ENCODE peak calls at places on chromosomes 12 and 14, in nine cellular contexts. One of them, this sample, is unnamed.

GRCh38 chr12:11693626-11694025 is 44.2 kb downstream of the ETV6 start:
- DNase-seq in fibroblast of pulmonary artery: no peak
- DNase-seq in IMR-90: no peak
- DNase-seq in mesothelial cell of epicardium: no peak
- DNase-seq in HepG2: no peak
- DNase-seq in astrocyte of the cerebellum: no peak
- DNase-seq in dorsolateral prefrontal cortex: no peak
- DNase-seq in A549: no peak
- DNase-seq in AG09319: no peak
- DNase-seq in this sample: no peak

GRCh38 chr12:50750366-50750765 is 13.5 kb upstream of the ATF1 start:
- DNase-seq in HepG2: peak
- DNase-seq in fibroblast of pulmonary artery: no peak
- DNase-seq in A549: no peak
- DNase-seq in AG09319: no peak
- DNase-seq in IMR-90: no peak
- DNase-seq in astrocyte of the cerebellum: no peak
- DNase-seq in dorsolateral prefrontal cortex: no peak
- DNase-seq in mesothelial cell of epicardium: no peak
- DNase-seq in this sample: no peak

GRCh38 chr14:58395815-58396626 is at the start of gene TOMM20L:
- DNase-seq in A549: peak
- DNase-seq in dorsolateral prefrontal cortex: no peak
- DNase-seq in AG09319: peak
- DNase-seq in IMR-90: peak
- DNase-seq in fibroblast of pulmonary artery: peak
- DNase-seq in mesothelial cell of epicardium: peak
- DNase-seq in HepG2: peak
- DNase-seq in astrocyte of the cerebellum: peak
- DNase-seq in this sample: peak

GRCh38 chr12:54463034-54463433 is 10.4 kb downstream of the GTSF1 start:
- DNase-seq in fibroblast of pulmonary artery: peak
- DNase-seq in mesothelial cell of epicardium: no peak
- DNase-seq in HepG2: no peak
- DNase-seq in astrocyte of the cerebellum: peak
- DNase-seq in A549: no peak
- DNase-seq in IMR-90: peak
- DNase-seq in AG09319: peak
- DNase-seq in dorsolateral prefrontal cortex: no peak
- DNase-seq in this sample: peak

GRCh38 chr12:54304187-54304810 is 3.5 kb upstream of the NFE2 start:
- DNase-seq in astrocyte of the cerebellum: no peak
- DNase-seq in IMR-90: no peak
- DNase-seq in A549: no peak
- DNase-seq in HepG2: peak
- DNase-seq in AG09319: no peak
- DNase-seq in dorsolateral prefrontal cortex: no peak
- DNase-seq in mesothelial cell of epicardium: no peak
- DNase-seq in fibroblast of pulmonary artery: peak
- DNase-seq in this sample: no peak

GRCh38 chr12:110229409-110229808 is 51.6 kb upstream of the ATP2A2 start:
- DNase-seq in astrocyte of the cerebellum: no peak
- DNase-seq in A549: no peak
- DNase-seq in AG09319: no peak
- DNase-seq in fibroblast of pulmonary artery: no peak
- DNase-seq in IMR-90: no peak
- DNase-seq in mesothelial cell of epicardium: no peak
- DNase-seq in HepG2: no peak
- DNase-seq in dorsolateral prefrontal cortex: no peak
- DNase-seq in this sample: no peak

GRCh38 chr12:68428724-68429580 is 96.8 kb upstream of the MDM1 start:
- DNase-seq in HepG2: peak
- DNase-seq in AG09319: no peak
- DNase-seq in fibroblast of pulmonary artery: peak
- DNase-seq in dorsolateral prefrontal cortex: no peak
- DNase-seq in astrocyte of the cerebellum: no peak
- DNase-seq in A549: no peak
- DNase-seq in IMR-90: peak
- DNase-seq in mesothelial cell of epicardium: no peak
- DNase-seq in this sample: no peak

GRCh38 chr14:67492538-67492937 is 4.0 kb upstream of the TMEM229B start:
- DNase-seq in dorsolateral prefrontal cortex: no peak
- DNase-seq in AG09319: no peak
- DNase-seq in A549: no peak
- DNase-seq in IMR-90: no peak
- DNase-seq in astrocyte of the cerebellum: no peak
- DNase-seq in HepG2: no peak
- DNase-seq in mesothelial cell of epicardium: no peak
- DNase-seq in fibroblast of pulmonary artery: no peak
- DNase-seq in this sample: no peak

GRCh38 chr14:67416085-67416484 is 4.1 kb upstream of the PLEK2 start:
- DNase-seq in astrocyte of the cerebellum: no peak
- DNase-seq in fibroblast of pulmonary artery: peak
- DNase-seq in HepG2: no peak
- DNase-seq in dorsolateral prefrontal cortex: no peak
- DNase-seq in AG09319: no peak
- DNase-seq in IMR-90: no peak
- DNase-seq in A549: no peak
- DNase-seq in mesothelial cell of epicardium: no peak
- DNase-seq in this sample: no peak

GRCh38 chr12:81692008-81692407 is 67.1 kb downstream of the PPFIA2 start:
- DNase-seq in A549: no peak
- DNase-seq in mesothelial cell of epicardium: no peak
- DNase-seq in astrocyte of the cerebellum: no peak
- DNase-seq in fibroblast of pulmonary artery: no peak
- DNase-seq in HepG2: no peak
- DNase-seq in IMR-90: no peak
- DNase-seq in AG09319: no peak
- DNase-seq in dorsolateral prefrontal cortex: no peak
- DNase-seq in this sample: no peak

GRCh38 chr12:11991604-11992003 is 79.1 kb upstream of the BCL2L14 start:
- DNase-seq in astrocyte of the cerebellum: no peak
- DNase-seq in AG09319: no peak
- DNase-seq in A549: no peak
- DNase-seq in fibroblast of pulmonary artery: no peak
- DNase-seq in IMR-90: no peak
- DNase-seq in dorsolateral prefrontal cortex: no peak
- DNase-seq in HepG2: no peak
- DNase-seq in mesothelial cell of epicardium: no peak
- DNase-seq in this sample: no peak

GRCh38 chr12:19971396-19971802 is 396.9 kb upstream of the PDE3A start:
- DNase-seq in AG09319: no peak
- DNase-seq in A549: peak
- DNase-seq in astrocyte of the cerebellum: peak
- DNase-seq in HepG2: peak
- DNase-seq in dorsolateral prefrontal cortex: no peak
- DNase-seq in fibroblast of pulmonary artery: peak
- DNase-seq in mesothelial cell of epicardium: no peak
- DNase-seq in IMR-90: no peak
- DNase-seq in this sample: no peak

GRCh38 chr12:11650697-11651281 is 1.3 kb downstream of the ETV6 start:
- DNase-seq in dorsolateral prefrontal cortex: no peak
- DNase-seq in HepG2: peak
- DNase-seq in astrocyte of the cerebellum: no peak
- DNase-seq in mesothelial cell of epicardium: no peak
- DNase-seq in IMR-90: peak
- DNase-seq in A549: peak
- DNase-seq in fibroblast of pulmonary artery: peak
- DNase-seq in AG09319: no peak
- DNase-seq in this sample: no peak

GRCh38 chr12:104506691-104507401 is 50.1 kb downstream of the CHST11 start:
- DNase-seq in fibroblast of pulmonary artery: no peak
- DNase-seq in mesothelial cell of epicardium: no peak
- DNase-seq in dorsolateral prefrontal cortex: no peak
- DNase-seq in HepG2: no peak
- DNase-seq in IMR-90: no peak
- DNase-seq in AG09319: no peak
- DNase-seq in A549: no peak
- DNase-seq in astrocyte of the cerebellum: no peak
- DNase-seq in this sample: no peak

DNA sequence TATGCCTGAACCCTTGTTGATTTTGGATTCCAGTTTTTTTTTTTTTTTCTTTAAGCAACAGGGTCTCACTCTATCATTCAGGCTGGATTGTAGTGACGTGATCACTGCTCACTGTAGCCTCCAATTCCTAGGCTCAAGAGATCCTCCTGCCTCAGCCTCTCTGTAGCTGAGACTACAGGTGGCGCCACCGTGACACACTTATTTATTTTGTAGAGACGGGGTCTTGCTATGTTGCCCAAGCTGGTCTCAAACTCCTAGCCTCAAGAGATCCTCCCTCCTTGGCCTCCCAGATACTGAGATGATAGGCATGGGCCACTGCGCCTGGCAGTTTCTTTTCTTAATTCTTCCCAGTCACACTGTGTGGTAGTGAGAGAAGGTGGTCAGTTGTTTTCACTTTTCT is 25.2 kb downstream of the ACADS start:
- DNase-seq in HepG2: no peak
- DNase-seq in astrocyte of the cerebellum: no peak
- DNase-seq in AG09319: no peak
- DNase-seq in IMR-90: no peak
- DNase-seq in fibroblast of pulmonary artery: no peak
- DNase-seq in mesothelial cell of epicardium: no peak
- DNase-seq in A549: no peak
- DNase-seq in dorsolateral prefrontal cortex: no peak
- DNase-seq in this sample: no peak
- TF ChIP-seq CTCF in HepG2: peak
- TF ChIP-seq CTCF in astrocyte of the cerebellum: no peak
- TF ChIP-seq CTCF in AG09319: no peak
- TF ChIP-seq CTCF in IMR-90: no peak
- TF ChIP-seq CTCF in fibroblast of pulmonary artery: no peak
- TF ChIP-seq CTCF in mesothelial cell of epicardium: no peak
- TF ChIP-seq CTCF in A549: peak
- TF ChIP-seq CTCF in dorsolateral prefrontal cortex: no peak
- TF ChIP-seq CTCF in this sample: no peak

DNA sequence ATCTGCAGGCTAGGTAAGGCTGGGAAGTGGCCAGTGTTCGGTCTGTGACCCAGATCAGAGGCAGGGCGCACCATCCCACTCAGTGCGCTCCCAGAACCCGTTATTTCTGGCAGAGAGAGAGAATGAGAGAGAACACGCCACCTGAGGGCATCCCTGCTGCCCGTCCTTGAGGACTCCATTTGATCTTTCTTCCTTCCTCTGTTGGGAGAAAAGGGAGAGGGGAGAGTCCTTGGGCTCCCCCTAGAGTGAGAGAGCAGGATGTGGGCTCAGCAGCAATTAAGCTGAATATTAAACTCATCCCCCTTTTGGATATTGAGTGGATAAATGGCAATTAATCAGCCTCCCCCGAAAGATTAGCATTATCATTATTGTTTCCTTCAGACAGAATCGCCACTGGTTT is 70.6 kb downstream of the IFT43 start:
- DNase-seq in HepG2: no peak
- DNase-seq in mesothelial cell of epicardium: no peak
- DNase-seq in fibroblast of pulmonary artery: peak
- DNase-seq in A549: peak
- DNase-seq in AG09319: no peak
- DNase-seq in IMR-90: peak
- DNase-seq in astrocyte of the cerebellum: no peak
- DNase-seq in dorsolateral prefrontal cortex: no peak
- DNase-seq in this sample: peak
- TF ChIP-seq CTCF in HepG2: peak
- TF ChIP-seq CTCF in mesothelial cell of epicardium: no peak
- TF ChIP-seq CTCF in fibroblast of pulmonary artery: peak
- TF ChIP-seq CTCF in A549: peak
- TF ChIP-seq CTCF in AG09319: peak
- TF ChIP-seq CTCF in IMR-90: peak
- TF ChIP-seq CTCF in astrocyte of the cerebellum: peak
- TF ChIP-seq CTCF in dorsolateral prefrontal cortex: no peak
- TF ChIP-seq CTCF in this sample: peak

GRCh38 chr12:46457958-46458357 is 85.4 kb upstream of the SLC38A2 start:
- DNase-seq in fibroblast of pulmonary artery: no peak
- DNase-seq in dorsolateral prefrontal cortex: no peak
- DNase-seq in A549: no peak
- DNase-seq in IMR-90: no peak
- DNase-seq in astrocyte of the cerebellum: no peak
- DNase-seq in mesothelial cell of epicardium: no peak
- DNase-seq in AG09319: no peak
- DNase-seq in HepG2: no peak
- DNase-seq in this sample: no peak

GRCh38 chr12:46459881-46460545 is 87.4 kb upstream of the SLC38A2 start:
- DNase-seq in A549: no peak
- DNase-seq in fibroblast of pulmonary artery: no peak
- DNase-seq in IMR-90: no peak
- DNase-seq in mesothelial cell of epicardium: no peak
- DNase-seq in AG09319: no peak
- DNase-seq in astrocyte of the cerebellum: no peak
- DNase-seq in dorsolateral prefrontal cortex: no peak
- DNase-seq in HepG2: no peak
- DNase-seq in this sample: no peak

GRCh38 chr12:46456356-46457334 is 84.1 kb upstream of the SLC38A2 start:
- DNase-seq in HepG2: peak
- DNase-seq in fibroblast of pulmonary artery: no peak
- DNase-seq in IMR-90: peak
- DNase-seq in astrocyte of the cerebellum: no peak
- DNase-seq in AG09319: no peak
- DNase-seq in A549: no peak
- DNase-seq in mesothelial cell of epicardium: no peak
- DNase-seq in dorsolateral prefrontal cortex: no peak
- DNase-seq in this sample: no peak

GRCh38 chr12:46459111-46459510 is 86.5 kb upstream of the SLC38A2 start:
- DNase-seq in A549: no peak
- DNase-seq in AG09319: peak
- DNase-seq in HepG2: no peak
- DNase-seq in fibroblast of pulmonary artery: peak
- DNase-seq in IMR-90: peak
- DNase-seq in astrocyte of the cerebellum: peak
- DNase-seq in mesothelial cell of epicardium: no peak
- DNase-seq in dorsolateral prefrontal cortex: no peak
- DNase-seq in this sample: peak

GRCh38 chr12:46458500-46459106 is 86.0 kb upstream of the SLC38A2 start:
- DNase-seq in IMR-90: no peak
- DNase-seq in AG09319: no peak
- DNase-seq in mesothelial cell of epicardium: no peak
- DNase-seq in dorsolateral prefrontal cortex: no peak
- DNase-seq in HepG2: no peak
- DNase-seq in A549: no peak
- DNase-seq in astrocyte of the cerebellum: no peak
- DNase-seq in fibroblast of pulmonary artery: no peak
- DNase-seq in this sample: no peak
- TF ChIP-seq CTCF in IMR-90: no peak
- TF ChIP-seq CTCF in AG09319: no peak
- TF ChIP-seq CTCF in mesothelial cell of epicardium: no peak
- TF ChIP-seq CTCF in dorsolateral prefrontal cortex: no peak
- TF ChIP-seq CTCF in HepG2: no peak
- TF ChIP-seq CTCF in A549: no peak
- TF ChIP-seq CTCF in astrocyte of the cerebellum: no peak
- TF ChIP-seq CTCF in fibroblast of pulmonary artery: no peak
- TF ChIP-seq CTCF in this sample: no peak

DNA sequence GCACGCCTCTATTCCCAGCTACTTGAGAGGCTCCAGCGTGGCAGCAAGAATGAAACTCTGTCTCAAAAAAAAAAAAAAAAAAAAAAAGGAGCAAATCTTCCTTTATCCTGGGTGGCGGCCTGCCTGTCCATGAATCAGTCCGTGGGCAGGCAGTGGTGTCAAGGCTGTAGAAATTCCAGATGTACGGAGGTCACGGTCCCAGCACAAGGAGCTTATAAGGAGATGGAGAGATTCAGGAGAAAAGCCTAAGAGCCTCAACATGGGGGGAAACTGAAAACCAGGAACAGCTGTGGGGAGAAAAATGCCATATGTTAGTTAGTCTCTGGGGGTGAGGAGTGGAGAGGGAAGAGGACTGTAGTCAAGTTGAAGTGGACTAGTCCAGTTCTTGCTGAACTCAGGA is 130.5 kb upstream of the CRY1 start:
- DNase-seq in IMR-90: peak
- DNase-seq in HepG2: no peak
- DNase-seq in astrocyte of the cerebellum: no peak
- DNase-seq in dorsolateral prefrontal cortex: no peak
- DNase-seq in mesothelial cell of epicardium: no peak
- DNase-seq in AG09319: no peak
- DNase-seq in A549: no peak
- DNase-seq in fibroblast of pulmonary artery: no peak
- DNase-seq in this sample: peak
- TF ChIP-seq CTCF in IMR-90: no peak
- TF ChIP-seq CTCF in HepG2: no peak
- TF ChIP-seq CTCF in astrocyte of the cerebellum: peak
- TF ChIP-seq CTCF in dorsolateral prefrontal cortex: no peak
- TF ChIP-seq CTCF in mesothelial cell of epicardium: no peak
- TF ChIP-seq CTCF in AG09319: no peak
- TF ChIP-seq CTCF in A549: no peak
- TF ChIP-seq CTCF in fibroblast of pulmonary artery: no peak
- TF ChIP-seq CTCF in this sample: no peak

This sample was measured in foreskin fibroblast.